ENCODE peak calls at places on chromosomes 7 and 10, in four cellular contexts. L, E, T and Z are unnamed samples.

GRCh38 chr7:27170936-27171635 is 3.0 kb downstream of the HOXA10 start:
- DNase-seq in L (peak), E (peak), T (no peak), Z (no peak)

GRCh38 chr10:76901701-76902100 is 735.9 kb downstream of the KCNMA1 start:
- DNase-seq in L (no peak), E (no peak), T (no peak), Z (no peak)

GRCh38 chr7:156094350-156095146 is 282.3 kb upstream of the SHH start:
- DNase-seq in L (no peak), E (no peak), T (no peak), Z (no peak)

GRCh38 chr7:121810831-121811494 is 62.0 kb upstream of the PTPRZ1 start:
- DNase-seq in L (no peak), E (no peak), T (no peak), Z (no peak)

GRCh38 chr7:90666186-90666585 is 70.1 kb downstream of the CDK14 start:
- DNase-seq in L (no peak), E (no peak), T (no peak), Z (peak)

GRCh38 chr10:113023017-113023416 is 73.0 kb downstream of the TCF7L2 start:
- DNase-seq in L (no peak), E (no peak), T (no peak), Z (no peak)

GRCh38 chr7:104137971-104138370 is 69.8 kb downstream of the ORC5 start:
- DNase-seq in L (no peak), E (no peak), T (no peak), Z (no peak)

GRCh38 chr10:91887075-91887899 is 22.0 kb downstream of the FGFBP3 start:
- DNase-seq in L (peak), E (peak), T (peak), Z (peak)

GRCh38 chr10:115659616-115660015 is 566.5 kb downstream of the ATRNL1 start:
- DNase-seq in L (no peak), E (no peak), T (no peak), Z (no peak)

GRCh38 chr10:86446987-86447386 is 74.6 kb downstream of the WAPL start:
- DNase-seq in L (no peak), E (no peak), T (no peak), Z (no peak)

GRCh38 chr7:14233898-14234174 is 244.4 kb upstream of the ETV1 start:
- DNase-seq in L (no peak), E (no peak), T (no peak), Z (no peak)

GRCh38 chr10:79053481-79054202 is 15.1 kb upstream of the ZMIZ1 start:
- DNase-seq in L (peak), E (no peak), T (no peak), Z (no peak)

GRCh38 chr7:118252087-118252486 is 27.6 kb downstream of the ANKRD7 start:
- DNase-seq in L (no peak), E (no peak), T (no peak), Z (no peak)

GRCh38 chr7:117193564-117193963 is 129.3 kb downstream of the WNT2 start:
- DNase-seq in L (no peak), E (no peak), T (no peak), Z (peak)

GRCh38 chr10:4431114-4431862 is 394.7 kb upstream of the AKR1E2 start:
- DNase-seq in L (no peak), E (peak), T (no peak), Z (peak)

GRCh38 chr7:133481676-133482075 is 228.8 kb downstream of the EXOC4 start:
- DNase-seq in L (no peak), E (no peak), T (peak), Z (peak)

GRCh38 chr7:131072505-131073091 is 255.1 kb upstream of the MKLN1 start:
- DNase-seq in L (no peak), E (no peak), T (no peak), Z (peak)

GRCh38 chr7:27096756-27097514 is 1.1 kb upstream of the HOXA1 start:
- DNase-seq in L (no peak), E (no peak), T (no peak), Z (no peak)

GRCh38 chr10:57741751-57742150 is 525.9 kb downstream of the IPMK start:
- DNase-seq in L (no peak), E (no peak), T (no peak), Z (no peak)

GRCh38 chr10:102802920-102803534 is 34.2 kb downstream of the CYP17A1 start:
- DNase-seq in L (no peak), E (no peak), T (no peak), Z (no peak)

GRCh38 chr10:114647545-114648138 is 10.4 kb downstream of the ABLIM1 start:
- DNase-seq in L (no peak), E (no peak), T (no peak), Z (peak)

GRCh38 chr7:158279539-158280466 is 307.8 kb downstream of the PTPRN2 start:
- DNase-seq in L (no peak), E (no peak), T (no peak), Z (no peak)

GRCh38 chr7:28280516-28280915 is 99.9 kb upstream of the JAZF1 start:
- DNase-seq in L (no peak), E (no peak), T (no peak), Z (no peak)

GRCh38 chr7:100411101-100411500 is 17.4 kb downstream of the ZCWPW1 start:
- DNase-seq in L (no peak), E (no peak), T (no peak), Z (no peak)

GRCh38 chr10:116741391-116742351 is 695 bp downstream of the HSPA12A start:
- DNase-seq in L (peak), E (no peak), T (no peak), Z (peak)

GRCh38 chr7:13821152-13821787 is 168.2 kb downstream of the ETV1 start:
- DNase-seq in L (no peak), E (no peak), T (no peak), Z (no peak)

GRCh38 chr10:124155781-124156401 is 62.5 kb upstream of the CHST15 start:
- DNase-seq in L (no peak), E (no peak), T (peak), Z (peak)

GRCh38 chr7:25947669-25948516 is 204.1 kb upstream of the NFE2L3 start:
- DNase-seq in L (no peak), E (no peak), T (no peak), Z (no peak)

GRCh38 chr7:83791737-83792136 is 142.8 kb upstream of the SEMA3E start:
- DNase-seq in L (no peak), E (no peak), T (no peak), Z (no peak)

GRCh38 chr10:117684211-117684610 is 141.7 kb downstream of the EMX2 start:
- DNase-seq in L (no peak), E (no peak), T (no peak), Z (no peak)

GRCh38 chr10:6053816-6054581 is 8.2 kb downstream of the IL2RA start:
- DNase-seq in L (no peak), E (peak), T (peak), Z (no peak)

GRCh38 chr7:151231964-151232271 is 365 bp upstream of the CHPF2 start:
- DNase-seq in L (no peak), E (no peak), T (no peak), Z (no peak)

DNA sequence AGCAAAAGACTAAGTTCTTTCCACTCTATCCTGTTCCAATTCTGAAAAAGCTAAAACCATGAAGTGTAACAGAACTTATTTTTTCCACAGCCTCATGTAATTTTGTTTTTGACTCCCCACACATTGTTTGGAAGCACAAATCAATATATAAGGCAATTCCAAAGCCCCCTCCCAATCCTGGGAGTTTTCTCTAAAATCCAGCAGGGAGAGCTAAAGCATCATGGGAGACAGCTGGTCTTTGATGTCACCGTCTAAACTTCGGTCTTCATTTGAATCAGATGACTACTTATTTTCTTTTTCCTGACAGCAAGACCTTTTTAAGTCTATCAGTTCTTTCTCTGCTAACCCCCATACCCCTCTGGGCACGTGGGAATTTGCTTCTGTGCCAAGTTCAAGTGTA is 33.3 kb upstream of the PON1 start:
- DNase-seq in L (no peak), E (peak), T (no peak), Z (no peak)
- TF ChIP-seq CTCF in L (no peak), E (no peak), T (no peak), Z (peak)

GRCh38 chr10:68348265-68348741 is 15.6 kb upstream of the PBLD start:
- DNase-seq in L (peak), E (peak), T (peak), Z (peak)

GRCh38 chr10:68359189-68359588 is 26.5 kb upstream of the PBLD start:
- DNase-seq in L (no peak), E (no peak), T (no peak), Z (no peak)

GRCh38 chr10:68353537-68353936 is 20.8 kb upstream of the PBLD start:
- DNase-seq in L (no peak), E (no peak), T (no peak), Z (no peak)
- TF ChIP-seq CTCF in L (no peak), E (no peak), T (no peak), Z (no peak)

GRCh38 chr10:111106081-111106480 is 29.3 kb downstream of the ADRA2A start:
- DNase-seq in L (no peak), E (no peak), T (no peak), Z (no peak)

GRCh38 chr10:111104811-111105210 is 28.0 kb downstream of the ADRA2A start:
- DNase-seq in L (no peak), E (no peak), T (no peak), Z (no peak)

GRCh38 chr10:111100198-111100597 is 23.4 kb downstream of the ADRA2A start:
- DNase-seq in L (no peak), E (no peak), T (no peak), Z (no peak)

GRCh38 chr10:111103196-111103595 is 26.4 kb downstream of the ADRA2A start:
- DNase-seq in L (no peak), E (no peak), T (no peak), Z (no peak)

GRCh38 chr10:111102381-111102973 is 25.6 kb downstream of the ADRA2A start:
- DNase-seq in L (no peak), E (no peak), T (no peak), Z (no peak)
- TF ChIP-seq CTCF in L (no peak), E (no peak), T (no peak), Z (no peak)

GRCh38 chr10:34526758-34527730 is 288.1 kb downstream of the PARD3 start:
- DNase-seq in L (no peak), E (no peak), T (no peak), Z (no peak)
- TF ChIP-seq CTCF in L (no peak), E (peak), T (no peak), Z (no peak)

GRCh38 chr10:98795467-98795866 is 348.7 kb upstream of the HPS1 start:
- DNase-seq in L (no peak), E (no peak), T (no peak), Z (no peak)

GRCh38 chr10:98790817-98791216 is 344.1 kb upstream of the HPS1 start:
- DNase-seq in L (no peak), E (no peak), T (no peak), Z (peak)
- TF ChIP-seq CTCF in L (no peak), E (peak), T (no peak), Z (peak)

GRCh38 chr7:129664029-129665012 is 52.8 kb downstream of the NRF1 start:
- DNase-seq in L (no peak), E (peak), T (peak), Z (peak)
- TF ChIP-seq CTCF in L (peak), E (peak), T (peak), Z (peak)

GRCh38 chr7:70417061-70417655 is 714.8 kb upstream of the GALNT17 start:
- DNase-seq in L (peak), E (no peak), T (no peak), Z (no peak)
- TF ChIP-seq CTCF in L (no peak), E (no peak), T (no peak), Z (no peak)